ENCODE peak calls at places on chromosome X, in six cellular contexts. One of them, this sample, is unnamed.

GRCh38 chrX:131671714-131672113 is 127.8 kb downstream of the OR13H1 start:
- DNase-seq in stomach: no peak
- DNase-seq in NCI-H1436: no peak
- DNase-seq in fibroblast of pulmonary artery: no peak
- DNase-seq in stimulated activated naive CD4-positive, alpha-beta T cell: no peak
- DNase-seq in kidney glomerular epithelial cell: no peak
- DNase-seq in this sample: no peak

GRCh38 chrX:104432321-104432720 is 133.7 kb upstream of the IL1RAPL2 start:
- DNase-seq in stimulated activated naive CD4-positive, alpha-beta T cell: no peak
- DNase-seq in stomach: no peak
- DNase-seq in kidney glomerular epithelial cell: no peak
- DNase-seq in NCI-H1436: no peak
- DNase-seq in fibroblast of pulmonary artery: no peak
- DNase-seq in this sample: no peak

GRCh38 chrX:138986235-138986634 is 274.7 kb upstream of the FGF13 start:
- DNase-seq in fibroblast of pulmonary artery: no peak
- DNase-seq in stomach: no peak
- DNase-seq in stimulated activated naive CD4-positive, alpha-beta T cell: no peak
- DNase-seq in kidney glomerular epithelial cell: no peak
- DNase-seq in NCI-H1436: no peak
- DNase-seq in this sample: no peak

GRCh38 chrX:69025802-69026301 is 139.4 kb downstream of the PJA1 start:
- DNase-seq in stimulated activated naive CD4-positive, alpha-beta T cell: no peak
- DNase-seq in fibroblast of pulmonary artery: peak
- DNase-seq in kidney glomerular epithelial cell: peak
- DNase-seq in NCI-H1436: no peak
- DNase-seq in stomach: no peak
- DNase-seq in this sample: no peak

GRCh38 chrX:102651968-102652744 is 873 bp downstream of the GPRASP1 start:
- DNase-seq in stimulated activated naive CD4-positive, alpha-beta T cell: peak
- DNase-seq in stomach: no peak
- DNase-seq in NCI-H1436: peak
- DNase-seq in fibroblast of pulmonary artery: peak
- DNase-seq in kidney glomerular epithelial cell: peak
- DNase-seq in this sample: peak

GRCh38 chrX:40953369-40953768 is 131.9 kb upstream of the USP9X start:
- DNase-seq in stomach: no peak
- DNase-seq in NCI-H1436: no peak
- DNase-seq in stimulated activated naive CD4-positive, alpha-beta T cell: no peak
- DNase-seq in fibroblast of pulmonary artery: no peak
- DNase-seq in kidney glomerular epithelial cell: no peak
- DNase-seq in this sample: no peak

GRCh38 chrX:139967300-139967699 is 2.0 kb upstream of the CXorf66 start:
- DNase-seq in stimulated activated naive CD4-positive, alpha-beta T cell: no peak
- DNase-seq in NCI-H1436: no peak
- DNase-seq in kidney glomerular epithelial cell: no peak
- DNase-seq in fibroblast of pulmonary artery: peak
- DNase-seq in stomach: no peak
- DNase-seq in this sample: no peak

GRCh38 chrX:57900961-57901360 is 9.3 kb downstream of the ZXDA start:
- DNase-seq in stomach: no peak
- DNase-seq in fibroblast of pulmonary artery: peak
- DNase-seq in NCI-H1436: no peak
- DNase-seq in stimulated activated naive CD4-positive, alpha-beta T cell: no peak
- DNase-seq in kidney glomerular epithelial cell: peak
- DNase-seq in this sample: no peak

GRCh38 chrX:16578218-16578617 is 71.7 kb upstream of the S100G start:
- DNase-seq in stomach: no peak
- DNase-seq in stimulated activated naive CD4-positive, alpha-beta T cell: no peak
- DNase-seq in kidney glomerular epithelial cell: no peak
- DNase-seq in NCI-H1436: no peak
- DNase-seq in fibroblast of pulmonary artery: peak
- DNase-seq in this sample: no peak

GRCh38 chrX:110477593-110478228 is 119.1 kb downstream of the RTL9 start:
- DNase-seq in stimulated activated naive CD4-positive, alpha-beta T cell: no peak
- DNase-seq in NCI-H1436: no peak
- DNase-seq in fibroblast of pulmonary artery: no peak
- DNase-seq in stomach: no peak
- DNase-seq in kidney glomerular epithelial cell: no peak
- DNase-seq in this sample: no peak

GRCh38 chrX:49912866-49913265 is 9.5 kb upstream of the CLCN5 start:
- DNase-seq in stimulated activated naive CD4-positive, alpha-beta T cell: no peak
- DNase-seq in fibroblast of pulmonary artery: no peak
- DNase-seq in NCI-H1436: no peak
- DNase-seq in kidney glomerular epithelial cell: no peak
- DNase-seq in stomach: no peak
- DNase-seq in this sample: no peak

GRCh38 chrX:18377802-18378201 is 23.3 kb upstream of the SCML2 start:
- DNase-seq in kidney glomerular epithelial cell: peak
- DNase-seq in NCI-H1436: no peak
- DNase-seq in stomach: peak
- DNase-seq in fibroblast of pulmonary artery: peak
- DNase-seq in stimulated activated naive CD4-positive, alpha-beta T cell: peak
- DNase-seq in this sample: no peak

GRCh38 chrX:4787971-4788370 is 1074.5 kb upstream of the PRKX start:
- DNase-seq in fibroblast of pulmonary artery: no peak
- DNase-seq in stimulated activated naive CD4-positive, alpha-beta T cell: no peak
- DNase-seq in stomach: no peak
- DNase-seq in NCI-H1436: no peak
- DNase-seq in kidney glomerular epithelial cell: no peak
- DNase-seq in this sample: no peak

GRCh38 chrX:68807818-68808217 is 21.0 kb upstream of the EFNB1 start:
- DNase-seq in NCI-H1436: no peak
- DNase-seq in stomach: no peak
- DNase-seq in fibroblast of pulmonary artery: no peak
- DNase-seq in stimulated activated naive CD4-positive, alpha-beta T cell: no peak
- DNase-seq in kidney glomerular epithelial cell: no peak
- DNase-seq in this sample: no peak

GRCh38 chrX:54747713-54748393 is 50.2 kb downstream of the ITIH6 start:
- DNase-seq in kidney glomerular epithelial cell: no peak
- DNase-seq in stimulated activated naive CD4-positive, alpha-beta T cell: no peak
- DNase-seq in fibroblast of pulmonary artery: no peak
- DNase-seq in stomach: no peak
- DNase-seq in NCI-H1436: no peak
- DNase-seq in this sample: no peak

GRCh38 chrX:14607446-14607845 is 78.1 kb downstream of the GLRA2 start:
- DNase-seq in kidney glomerular epithelial cell: no peak
- DNase-seq in stomach: no peak
- DNase-seq in NCI-H1436: no peak
- DNase-seq in stimulated activated naive CD4-positive, alpha-beta T cell: no peak
- DNase-seq in fibroblast of pulmonary artery: no peak
- DNase-seq in this sample: no peak

GRCh38 chrX:148612431-148612830 is 112.0 kb downstream of the AFF2 start:
- DNase-seq in kidney glomerular epithelial cell: no peak
- DNase-seq in stimulated activated naive CD4-positive, alpha-beta T cell: no peak
- DNase-seq in stomach: no peak
- DNase-seq in NCI-H1436: no peak
- DNase-seq in fibroblast of pulmonary artery: no peak
- DNase-seq in this sample: no peak

GRCh38 chrX:30618160-30618765 is 35.0 kb upstream of the GK start:
- DNase-seq in fibroblast of pulmonary artery: peak
- DNase-seq in stomach: no peak
- DNase-seq in stimulated activated naive CD4-positive, alpha-beta T cell: no peak
- DNase-seq in kidney glomerular epithelial cell: no peak
- DNase-seq in NCI-H1436: no peak
- DNase-seq in this sample: no peak

GRCh38 chrX:100863326-100863854 is 10.8 kb downstream of the NOX1 start:
- DNase-seq in NCI-H1436: no peak
- DNase-seq in stomach: no peak
- DNase-seq in stimulated activated naive CD4-positive, alpha-beta T cell: no peak
- DNase-seq in kidney glomerular epithelial cell: no peak
- DNase-seq in fibroblast of pulmonary artery: peak
- DNase-seq in this sample: no peak

GRCh38 chrX:25295466-25295865 is 279.7 kb upstream of the ARX start:
- DNase-seq in stimulated activated naive CD4-positive, alpha-beta T cell: no peak
- DNase-seq in fibroblast of pulmonary artery: no peak
- DNase-seq in kidney glomerular epithelial cell: no peak
- DNase-seq in NCI-H1436: no peak
- DNase-seq in stomach: no peak
- DNase-seq in this sample: no peak

GRCh38 chrX:110167952-110168451 is 149.9 kb downstream of the AMMECR1 start:
- DNase-seq in NCI-H1436: no peak
- DNase-seq in kidney glomerular epithelial cell: no peak
- DNase-seq in stimulated activated naive CD4-positive, alpha-beta T cell: peak
- DNase-seq in stomach: no peak
- DNase-seq in fibroblast of pulmonary artery: no peak
- DNase-seq in this sample: peak

GRCh38 chrX:108186811-108187210 is 95.2 kb downstream of the ATG4A start:
- DNase-seq in kidney glomerular epithelial cell: peak
- DNase-seq in NCI-H1436: no peak
- DNase-seq in fibroblast of pulmonary artery: peak
- DNase-seq in stomach: no peak
- DNase-seq in stimulated activated naive CD4-positive, alpha-beta T cell: no peak
- DNase-seq in this sample: no peak

GRCh38 chrX:119760026-119760902 is 1.9 kb downstream of the SOWAHD start:
- DNase-seq in NCI-H1436: no peak
- DNase-seq in stimulated activated naive CD4-positive, alpha-beta T cell: no peak
- DNase-seq in fibroblast of pulmonary artery: no peak
- DNase-seq in kidney glomerular epithelial cell: no peak
- DNase-seq in stomach: no peak
- DNase-seq in this sample: no peak

GRCh38 chrX:155778844-155779553 is 102.1 kb upstream of the VAMP7 start:
- DNase-seq in fibroblast of pulmonary artery: no peak
- DNase-seq in stimulated activated naive CD4-positive, alpha-beta T cell: no peak
- DNase-seq in kidney glomerular epithelial cell: no peak
- DNase-seq in NCI-H1436: no peak
- DNase-seq in stomach: no peak
- DNase-seq in this sample: no peak

GRCh38 chrX:104270916-104271512 is 16.3 kb upstream of the ESX1 start:
- DNase-seq in fibroblast of pulmonary artery: peak
- DNase-seq in NCI-H1436: peak
- DNase-seq in stomach: no peak
- DNase-seq in kidney glomerular epithelial cell: peak
- DNase-seq in stimulated activated naive CD4-positive, alpha-beta T cell: no peak
- DNase-seq in this sample: no peak

GRCh38 chrX:143017272-143017671 is 8.5 kb upstream of the SPANXN4 start:
- DNase-seq in NCI-H1436: no peak
- DNase-seq in stomach: no peak
- DNase-seq in kidney glomerular epithelial cell: no peak
- DNase-seq in fibroblast of pulmonary artery: no peak
- DNase-seq in stimulated activated naive CD4-positive, alpha-beta T cell: no peak
- DNase-seq in this sample: no peak

GRCh38 chrX:56310581-56310980 is 78.4 kb downstream of the KLF8 start:
- DNase-seq in stomach: no peak
- DNase-seq in NCI-H1436: no peak
- DNase-seq in fibroblast of pulmonary artery: no peak
- DNase-seq in stimulated activated naive CD4-positive, alpha-beta T cell: no peak
- DNase-seq in kidney glomerular epithelial cell: no peak
- DNase-seq in this sample: no peak

GRCh38 chrX:134482371-134482770 is 22.4 kb downstream of the HPRT1 start:
- DNase-seq in stimulated activated naive CD4-positive, alpha-beta T cell: no peak
- DNase-seq in stomach: no peak
- DNase-seq in NCI-H1436: no peak
- DNase-seq in fibroblast of pulmonary artery: no peak
- DNase-seq in kidney glomerular epithelial cell: no peak
- DNase-seq in this sample: no peak

GRCh38 chrX:40465735-40466551 is 114.8 kb upstream of the ATP6AP2 start:
- DNase-seq in NCI-H1436: no peak
- DNase-seq in stomach: no peak
- DNase-seq in fibroblast of pulmonary artery: no peak
- DNase-seq in kidney glomerular epithelial cell: no peak
- DNase-seq in stimulated activated naive CD4-positive, alpha-beta T cell: peak
- DNase-seq in this sample: no peak

GRCh38 chrX:8960809-8961413 is 73.0 kb downstream of the FAM9B start:
- DNase-seq in stomach: no peak
- DNase-seq in NCI-H1436: no peak
- DNase-seq in stimulated activated naive CD4-positive, alpha-beta T cell: no peak
- DNase-seq in fibroblast of pulmonary artery: no peak
- DNase-seq in kidney glomerular epithelial cell: no peak
- DNase-seq in this sample: no peak

GRCh38 chrX:39427492-39428289 is 626.4 kb downstream of the MID1IP1 start:
- DNase-seq in stimulated activated naive CD4-positive, alpha-beta T cell: peak
- DNase-seq in NCI-H1436: no peak
- DNase-seq in stomach: no peak
- DNase-seq in kidney glomerular epithelial cell: peak
- DNase-seq in fibroblast of pulmonary artery: peak
- DNase-seq in this sample: no peak

GRCh38 chrX:68936608-68937007 is 107.8 kb downstream of the EFNB1 start:
- DNase-seq in NCI-H1436: no peak
- DNase-seq in kidney glomerular epithelial cell: peak
- DNase-seq in fibroblast of pulmonary artery: peak
- DNase-seq in stomach: peak
- DNase-seq in stimulated activated naive CD4-positive, alpha-beta T cell: no peak
- DNase-seq in this sample: no peak

GRCh38 chrX:20547649-20548051 is 280.9 kb upstream of the RPS6KA3 start:
- DNase-seq in NCI-H1436: no peak
- DNase-seq in fibroblast of pulmonary artery: peak
- DNase-seq in kidney glomerular epithelial cell: peak
- DNase-seq in stomach: no peak
- DNase-seq in stimulated activated naive CD4-positive, alpha-beta T cell: no peak
- DNase-seq in this sample: no peak

GRCh38 chrX:11564546-11564945 is 101.2 kb downstream of the ARHGAP6 start:
- DNase-seq in stomach: no peak
- DNase-seq in fibroblast of pulmonary artery: no peak
- DNase-seq in NCI-H1436: no peak
- DNase-seq in kidney glomerular epithelial cell: no peak
- DNase-seq in stimulated activated naive CD4-positive, alpha-beta T cell: no peak
- DNase-seq in this sample: no peak

GRCh38 chrX:129593137-129593536 is 53.1 kb downstream of the OCRL start:
- DNase-seq in stimulated activated naive CD4-positive, alpha-beta T cell: no peak
- DNase-seq in kidney glomerular epithelial cell: no peak
- DNase-seq in fibroblast of pulmonary artery: peak
- DNase-seq in stomach: no peak
- DNase-seq in NCI-H1436: no peak
- DNase-seq in this sample: no peak

This sample was measured in T follicular helper cell.